ENCODE peak calls at places on chromosomes 13 and 19, in ten cellular contexts. T, J, U, W, E, H, Q, F, C and Y are unnamed samples.

GRCh38 chr19:6464070-6464873 is at the start of gene CRB3:
- DNase-seq in T (no peak), J (no peak), U (peak), W (peak), E (peak), H (peak), Q (no peak), F (peak), C (peak), Y (peak)

GRCh38 chr13:62537593-62537992 is 1121.9 kb upstream of the PCDH20 start:
- DNase-seq in T (no peak), J (no peak), U (no peak), W (no peak), E (no peak), H (no peak), Q (no peak), F (no peak), C (no peak), Y (no peak)

GRCh38 chr13:52665325-52665724 is 12.7 kb downstream of the SUGT1 start:
- DNase-seq in T (no peak), J (no peak), U (no peak), W (no peak), E (no peak), H (no peak), Q (no peak), F (no peak), C (no peak), Y (no peak)

GRCh38 chr13:27578121-27579030 is 42.0 kb downstream of the LNX2 start:
- DNase-seq in T (no peak), J (no peak), U (no peak), W (no peak), E (no peak), H (no peak), Q (no peak), F (no peak), C (no peak), Y (no peak)

GRCh38 chr19:10093295-10094186 is 7.4 kb downstream of the SHFL start:
- DNase-seq in T (no peak), J (no peak), U (no peak), W (no peak), E (peak), H (no peak), Q (no peak), F (no peak), C (no peak), Y (no peak)

GRCh38 chr19:10295305-10295846 is 5.6 kb downstream of the ICAM5 start:
- DNase-seq in T (no peak), J (no peak), U (peak), W (no peak), E (peak), H (peak), Q (no peak), F (peak), C (no peak), Y (peak)

GRCh38 chr13:113998781-113999617 is 25.1 kb upstream of the C13orf46 start:
- DNase-seq in T (no peak), J (peak), U (no peak), W (no peak), E (peak), H (no peak), Q (no peak), F (no peak), C (no peak), Y (no peak)

GRCh38 chr13:111906306-111906705 is 160.6 kb upstream of the SOX1 start:
- DNase-seq in T (no peak), J (no peak), U (no peak), W (no peak), E (no peak), H (no peak), Q (no peak), F (no peak), C (no peak), Y (no peak)

GRCh38 chr13:24183741-24184182 is 23.2 kb downstream of the SPATA13 start:
- DNase-seq in T (no peak), J (no peak), U (no peak), W (no peak), E (peak), H (no peak), Q (no peak), F (no peak), C (no peak), Y (peak)

GRCh38 chr19:42252365-42253244 is 2.3 kb downstream of the ERF start:
- DNase-seq in T (no peak), J (no peak), U (peak), W (no peak), E (peak), H (peak), Q (no peak), F (no peak), C (no peak), Y (peak)

GRCh38 chr13:37495046-37495445 is 103.5 kb downstream of the POSTN start:
- DNase-seq in T (no peak), J (no peak), U (no peak), W (no peak), E (no peak), H (no peak), Q (no peak), F (no peak), C (no peak), Y (no peak)

GRCh38 chr13:43401364-43401763 is 378.0 kb downstream of the DNAJC15 start:
- DNase-seq in T (no peak), J (no peak), U (no peak), W (no peak), E (no peak), H (no peak), Q (no peak), F (no peak), C (no peak), Y (no peak)

GRCh38 chr13:27012482-27013197 is 159.0 kb downstream of the USP12 start:
- DNase-seq in T (no peak), J (no peak), U (no peak), W (no peak), E (no peak), H (no peak), Q (no peak), F (no peak), C (no peak), Y (no peak)

GRCh38 chr19:10915511-10916091 is 12.8 kb downstream of the YIPF2 start:
- DNase-seq in T (no peak), J (peak), U (no peak), W (no peak), E (peak), H (no peak), Q (peak), F (no peak), C (no peak), Y (no peak)

GRCh38 chr13:111177081-111177711 is 62.1 kb downstream of the ARHGEF7 start:
- DNase-seq in T (no peak), J (peak), U (no peak), W (no peak), E (no peak), H (no peak), Q (peak), F (peak), C (no peak), Y (no peak)

GRCh38 chr19:39082745-39083598 is 1.2 kb upstream of the ACP7 start:
- DNase-seq in T (peak), J (no peak), U (no peak), W (no peak), E (no peak), H (no peak), Q (no peak), F (no peak), C (no peak), Y (peak)

GRCh38 chr13:31625115-31625514 is 114.2 kb upstream of the RXFP2 start:
- DNase-seq in T (no peak), J (no peak), U (no peak), W (no peak), E (no peak), H (no peak), Q (no peak), F (no peak), C (no peak), Y (no peak)

GRCh38 chr19:54492568-54492967 is 10.1 kb upstream of the LAIR2 start:
- DNase-seq in T (no peak), J (no peak), U (no peak), W (no peak), E (no peak), H (no peak), Q (no peak), F (no peak), C (no peak), Y (no peak)

GRCh38 chr13:40059540-40060232 is 404.2 kb downstream of the COG6 start:
- DNase-seq in T (no peak), J (no peak), U (no peak), W (no peak), E (no peak), H (no peak), Q (no peak), F (no peak), C (no peak), Y (no peak)

GRCh38 chr13:105805866-105806265 is 729.6 kb downstream of the EFNB2 start:
- DNase-seq in T (no peak), J (no peak), U (no peak), W (no peak), E (no peak), H (no peak), Q (no peak), F (no peak), C (no peak), Y (no peak)

GRCh38 chr13:42379241-42379640 is 107.3 kb downstream of the AKAP11 start:
- DNase-seq in T (no peak), J (no peak), U (no peak), W (no peak), E (no peak), H (no peak), Q (no peak), F (no peak), C (no peak), Y (no peak)

GRCh38 chr19:14835011-14835410 is at the start of the genes OR7A5 and OR7C1:
- DNase-seq in T (no peak), J (no peak), U (no peak), W (no peak), E (no peak), H (no peak), Q (no peak), F (no peak), C (no peak), Y (no peak)

GRCh38 chr19:31535691-31536460 is 186.6 kb upstream of the TSHZ3 start:
- DNase-seq in T (no peak), J (no peak), U (no peak), W (no peak), E (no peak), H (no peak), Q (no peak), F (no peak), C (no peak), Y (no peak)

GRCh38 chr19:55384576-55385235 is 614 bp upstream of the TMEM238 start:
- DNase-seq in T (no peak), J (no peak), U (no peak), W (no peak), E (no peak), H (no peak), Q (peak), F (no peak), C (no peak), Y (peak)

GRCh38 chr19:55354698-55355212 is at the start of gene COX6B2:
- DNase-seq in T (no peak), J (no peak), U (no peak), W (no peak), E (no peak), H (no peak), Q (no peak), F (no peak), C (no peak), Y (no peak)

GRCh38 chr19:10617409-10618121 is 7.8 kb upstream of the SLC44A2 start:
- DNase-seq in T (no peak), J (no peak), U (no peak), W (no peak), E (no peak), H (no peak), Q (no peak), F (no peak), C (no peak), Y (peak)

GRCh38 chr19:15439078-15439799 is 10.5 kb downstream of the WIZ start:
- DNase-seq in T (no peak), J (peak), U (no peak), W (no peak), E (no peak), H (no peak), Q (no peak), F (no peak), C (no peak), Y (no peak)

GRCh38 chr19:19409235-19410030 is 4.0 kb downstream of the GATAD2A start:
- DNase-seq in T (no peak), J (no peak), U (no peak), W (no peak), E (no peak), H (no peak), Q (no peak), F (no peak), C (no peak), Y (peak)

GRCh38 chr13:30463820-30464495 is 1.8 kb downstream of the HMGB1 start:
- DNase-seq in T (peak), J (peak), U (peak), W (no peak), E (peak), H (peak), Q (peak), F (peak), C (no peak), Y (no peak)

GRCh38 chr19:37902668-37903067 is 3.7 kb downstream of the WDR87 start:
- DNase-seq in T (peak), J (peak), U (peak), W (peak), E (peak), H (peak), Q (peak), F (peak), C (peak), Y (peak)

GRCh38 chr13:110311721-110312668 is 4.9 kb downstream of the COL4A2 start:
- DNase-seq in T (no peak), J (no peak), U (no peak), W (no peak), E (no peak), H (no peak), Q (no peak), F (no peak), C (peak), Y (no peak)

GRCh38 chr19:17716309-17716929 is 2.9 kb upstream of the MAP1S start:
- DNase-seq in T (no peak), J (no peak), U (no peak), W (no peak), E (no peak), H (no peak), Q (no peak), F (no peak), C (no peak), Y (no peak)
- TF ChIP-seq CTCF in T (no peak), J (no peak), U (no peak), W (peak), E (no peak), H (no peak), Q (no peak), F (no peak), C (no peak), Y (no peak)

DNA sequence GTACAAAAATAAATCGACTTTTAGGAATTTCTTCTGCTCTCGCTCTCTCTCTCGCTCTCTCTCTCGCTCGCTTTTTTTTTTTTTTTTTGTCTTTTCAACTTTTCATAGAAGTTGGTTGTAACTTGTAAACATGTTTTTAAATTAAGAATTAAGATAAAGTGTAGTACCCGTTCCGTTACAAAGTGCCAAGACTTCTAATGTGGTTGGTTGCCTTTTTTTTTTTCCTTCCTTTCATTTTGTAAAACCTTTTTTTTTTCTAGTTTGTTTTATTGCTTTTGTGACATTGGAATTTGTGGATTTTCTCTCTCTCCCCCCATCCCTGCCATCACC is 20.4 kb downstream of the ZBTB7A start:
- DNase-seq in T (no peak), J (no peak), U (no peak), W (no peak), E (no peak), H (no peak), Q (no peak), F (no peak), C (no peak), Y (no peak)
- TF ChIP-seq CTCF in T (no peak), J (no peak), U (no peak), W (no peak), E (no peak), H (no peak), Q (no peak), F (no peak), C (no peak), Y (no peak)

GRCh38 chr19:940591-941291 is 14.9 kb downstream of the ARID3A start:
- DNase-seq in T (no peak), J (peak), U (peak), W (no peak), E (peak), H (peak), Q (peak), F (peak), C (no peak), Y (peak)
- TF ChIP-seq CTCF in T (no peak), J (no peak), U (no peak), W (no peak), E (no peak), H (no peak), Q (no peak), F (no peak), C (no peak), Y (no peak)

DNA sequence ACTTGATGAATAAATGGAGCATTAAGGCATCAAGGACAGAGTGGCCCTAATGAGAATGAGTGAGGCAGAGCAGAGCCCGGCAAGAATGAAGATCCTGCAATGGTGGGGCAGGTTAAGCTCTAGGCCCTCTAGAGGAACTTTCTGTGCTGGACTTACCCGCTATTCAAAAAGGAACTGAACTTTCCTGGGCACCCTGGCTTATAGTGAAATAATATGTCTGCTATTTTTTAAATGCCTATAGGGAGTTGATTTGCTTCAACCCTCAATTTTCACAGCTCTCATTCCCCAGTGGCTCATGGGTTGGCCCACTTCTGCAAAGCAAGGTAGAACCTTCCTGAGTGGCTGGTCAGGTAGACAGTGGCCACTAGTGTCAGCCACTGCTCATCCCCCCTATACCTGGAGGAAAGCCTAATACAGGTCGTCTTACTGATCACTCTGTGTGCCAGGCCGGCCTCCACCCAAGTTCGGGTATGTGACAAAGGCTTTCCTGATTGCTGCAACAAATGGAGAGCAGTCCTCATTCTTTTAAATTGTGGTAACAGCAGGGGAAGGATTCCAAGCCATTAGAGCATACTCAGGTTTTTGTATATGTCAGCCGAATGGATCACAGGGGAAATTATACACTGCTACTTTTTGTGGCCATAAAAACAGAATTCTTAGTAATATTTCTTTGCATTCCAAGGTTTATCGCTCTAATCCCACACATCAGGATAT is 103.0 kb downstream of the KL start:
- DNase-seq in T (no peak), J (no peak), U (no peak), W (no peak), E (no peak), H (no peak), Q (no peak), F (no peak), C (no peak), Y (no peak)
- TF ChIP-seq CTCF in T (no peak), J (no peak), U (no peak), W (no peak), E (no peak), H (no peak), Q (no peak), F (no peak), C (no peak), Y (no peak)

GRCh38 chr13:23159205-23159586 is 21.6 kb upstream of the SGCG start:
- DNase-seq in T (peak), J (peak), U (no peak), W (no peak), E (no peak), H (no peak), Q (peak), F (no peak), C (no peak), Y (peak)

GRCh38 chr13:23161176-23161825 is 19.5 kb upstream of the SGCG start:
- DNase-seq in T (no peak), J (no peak), U (no peak), W (no peak), E (no peak), H (no peak), Q (no peak), F (no peak), C (no peak), Y (no peak)

GRCh38 chr13:23159587-23160240 is 21.1 kb upstream of the SGCG start:
- DNase-seq in T (peak), J (no peak), U (no peak), W (no peak), E (no peak), H (peak), Q (no peak), F (no peak), C (no peak), Y (no peak)

DNA sequence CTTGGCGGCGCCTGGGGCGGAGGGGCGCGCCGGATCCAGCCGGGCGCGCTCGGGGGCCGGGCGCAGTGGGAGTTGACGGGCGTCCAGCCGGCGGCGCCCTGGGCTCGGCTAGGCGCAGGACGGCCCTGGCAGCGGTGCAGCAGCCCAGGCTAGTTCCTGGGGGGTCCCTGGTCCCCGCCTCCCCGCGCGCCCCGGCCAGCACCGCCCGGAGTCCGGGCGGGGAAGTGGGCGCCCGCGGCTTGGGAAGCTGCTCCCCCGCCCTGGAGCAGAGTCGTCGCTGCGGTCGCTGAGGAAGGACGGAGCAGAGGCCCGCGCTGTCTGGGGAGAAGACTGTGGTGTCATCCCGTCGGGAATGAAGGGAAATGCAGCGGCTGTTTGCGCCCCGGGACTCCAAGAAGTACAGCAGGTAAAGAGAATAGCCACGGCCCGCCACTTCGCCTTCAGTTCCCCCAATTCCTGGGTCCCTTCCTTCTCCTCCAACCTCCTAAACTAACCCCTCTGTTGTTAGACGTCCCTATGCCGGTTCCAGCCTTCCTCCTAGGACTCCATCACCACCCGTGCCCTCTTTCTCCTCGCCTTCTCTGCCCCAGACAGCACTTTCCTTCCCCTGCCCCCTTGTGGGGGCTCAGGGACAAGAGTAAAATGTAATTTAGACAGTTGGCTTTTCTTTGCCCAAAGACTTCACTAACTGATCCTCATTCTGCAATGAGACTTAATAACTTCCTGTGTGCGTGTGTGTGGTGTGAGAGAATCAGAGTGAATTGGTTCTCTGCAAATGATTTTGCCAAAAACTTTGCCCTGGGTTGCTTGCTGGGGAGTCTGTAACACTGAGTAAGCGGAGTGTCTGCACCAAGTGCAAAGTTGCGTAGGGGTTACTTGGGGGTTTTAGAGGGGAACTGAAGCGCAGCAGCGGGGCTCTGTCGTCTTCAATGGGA is 20.3 kb upstream of the SGCG start:
- DNase-seq in T (no peak), J (no peak), U (no peak), W (no peak), E (no peak), H (no peak), Q (no peak), F (no peak), C (no peak), Y (no peak)
- TF ChIP-seq CTCF in T (no peak), J (no peak), U (peak), W (peak), E (no peak), H (no peak), Q (no peak), F (no peak), C (no peak), Y (no peak)